ENCODE peak calls at places on chromosomes 13 and 19, in five cellular contexts. V is breast epithelium, O is B cell, R is left lung, Z is brain microvascular endothelial cell. S is an unnamed sample.

GRCh38 chr13:41231786-41232185 is 31.6 kb downstream of the MTRF1 start:
- DNase-seq in V (no peak), O (no peak), R (no peak), Z (peak), S (no peak)

GRCh38 chr13:43245374-43245964 is 222.1 kb downstream of the DNAJC15 start:
- DNase-seq in V (no peak), O (no peak), R (no peak), Z (peak), S (no peak)

GRCh38 chr13:41543664-41544300 is 86.4 kb downstream of the RGCC start:
- DNase-seq in V (no peak), O (no peak), R (no peak), Z (no peak), S (no peak)

GRCh38 chr19:42606660-42607351 is 12.1 kb upstream of the CEACAM8 start:
- DNase-seq in V (peak), O (peak), R (peak), Z (no peak), S (peak)

GRCh38 chr19:808176-808741 is 11.0 kb downstream of the PTBP1 start:
- DNase-seq in V (no peak), O (peak), R (no peak), Z (no peak), S (no peak)

GRCh38 chr19:45883881-45884681 is 1.9 kb downstream of the IRF2BP1 start:
- DNase-seq in V (no peak), O (no peak), R (peak), Z (no peak), S (no peak)

GRCh38 chr13:23462815-23463559 is 29.5 kb upstream of the SACS start:
- DNase-seq in V (no peak), O (no peak), R (no peak), Z (peak), S (no peak)

GRCh38 chr13:76637651-76638111 is 248.5 kb downstream of the KCTD12 start:
- DNase-seq in V (no peak), O (no peak), R (no peak), Z (peak), S (no peak)

GRCh38 chr13:51996660-51997059 is 14.6 kb downstream of the ATP7B start:
- DNase-seq in V (no peak), O (no peak), R (no peak), Z (no peak), S (no peak)

GRCh38 chr13:78183737-78184136 is 265.1 kb upstream of the EDNRB start:
- DNase-seq in V (no peak), O (no peak), R (no peak), Z (no peak), S (no peak)

GRCh38 chr19:49690073-49690655 is 752 bp upstream of the CPT1C start:
- DNase-seq in V (no peak), O (peak), R (no peak), Z (no peak), S (no peak)

GRCh38 chr13:43441916-43442315 is 344.9 kb downstream of the ENOX1 start:
- DNase-seq in V (no peak), O (no peak), R (no peak), Z (no peak), S (no peak)

GRCh38 chr19:3284759-3285646 is 60.5 kb downstream of the CELF5 start:
- DNase-seq in V (peak), O (peak), R (no peak), Z (peak), S (peak)

GRCh38 chr19:49814010-49814409 is 918 bp upstream of the FUZ start:
- DNase-seq in V (no peak), O (no peak), R (no peak), Z (no peak), S (no peak)

GRCh38 chr13:101614491-101614890 is 162.0 kb downstream of the ITGBL1 start:
- DNase-seq in V (no peak), O (no peak), R (no peak), Z (no peak), S (no peak)

GRCh38 chr13:67438465-67438864 is 208.3 kb upstream of the PCDH9 start:
- DNase-seq in V (no peak), O (no peak), R (no peak), Z (no peak), S (no peak)
- TF ChIP-seq CTCF in V (no peak), O (no peak), R (no peak), Z (peak), S (no peak)

GRCh38 chr13:62320731-62321130 is 905.1 kb upstream of the PCDH20 start:
- DNase-seq in V (no peak), O (no peak), R (no peak), Z (no peak), S (no peak)

GRCh38 chr13:62324842-62325241 is 909.2 kb upstream of the PCDH20 start:
- DNase-seq in V (no peak), O (no peak), R (no peak), Z (no peak), S (no peak)

GRCh38 chr13:62321895-62322294 is 906.2 kb upstream of the PCDH20 start:
- DNase-seq in V (no peak), O (no peak), R (no peak), Z (no peak), S (no peak)

GRCh38 chr13:62321139-62321538 is 905.5 kb upstream of the PCDH20 start:
- DNase-seq in V (no peak), O (no peak), R (no peak), Z (no peak), S (no peak)

GRCh38 chr13:62320129-62320724 is 904.6 kb upstream of the PCDH20 start:
- DNase-seq in V (no peak), O (no peak), R (no peak), Z (peak), S (peak)
- TF ChIP-seq CTCF in V (no peak), O (no peak), R (peak), Z (peak), S (peak)

GRCh38 chr13:90492872-90493271 is 854.6 kb upstream of the MIR17HG start:
- DNase-seq in V (no peak), O (no peak), R (no peak), Z (no peak), S (no peak)

GRCh38 chr13:90498096-90498495 is 849.4 kb upstream of the MIR17HG start:
- DNase-seq in V (no peak), O (no peak), R (no peak), Z (no peak), S (no peak)

GRCh38 chr13:90498816-90499215 is 848.7 kb upstream of the MIR17HG start:
- DNase-seq in V (no peak), O (no peak), R (no peak), Z (no peak), S (no peak)

DNA sequence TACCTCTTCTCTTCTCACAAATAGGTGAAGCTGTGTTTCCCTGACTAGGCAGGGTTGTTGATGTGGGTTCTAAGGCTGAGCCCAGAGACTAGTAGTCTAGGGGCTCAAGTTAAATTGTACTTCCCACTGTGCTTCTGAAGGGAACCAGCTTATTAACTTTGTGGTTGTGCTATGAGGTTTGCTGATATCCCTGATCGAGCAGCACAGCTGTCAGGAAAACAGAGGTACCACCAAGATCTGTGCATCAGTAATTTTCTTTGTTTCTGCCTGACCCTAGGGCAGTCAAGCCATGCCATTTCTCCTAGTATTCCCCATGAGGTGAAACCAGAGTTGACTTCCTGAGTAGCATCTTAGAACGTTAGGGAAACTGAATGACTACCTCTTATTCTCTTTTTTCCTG is 853.8 kb upstream of the MIR17HG start:
- DNase-seq in V (no peak), O (no peak), R (no peak), Z (no peak), S (no peak)
- TF ChIP-seq CTCF in V (no peak), O (no peak), R (no peak), Z (no peak), S (no peak)

DNA sequence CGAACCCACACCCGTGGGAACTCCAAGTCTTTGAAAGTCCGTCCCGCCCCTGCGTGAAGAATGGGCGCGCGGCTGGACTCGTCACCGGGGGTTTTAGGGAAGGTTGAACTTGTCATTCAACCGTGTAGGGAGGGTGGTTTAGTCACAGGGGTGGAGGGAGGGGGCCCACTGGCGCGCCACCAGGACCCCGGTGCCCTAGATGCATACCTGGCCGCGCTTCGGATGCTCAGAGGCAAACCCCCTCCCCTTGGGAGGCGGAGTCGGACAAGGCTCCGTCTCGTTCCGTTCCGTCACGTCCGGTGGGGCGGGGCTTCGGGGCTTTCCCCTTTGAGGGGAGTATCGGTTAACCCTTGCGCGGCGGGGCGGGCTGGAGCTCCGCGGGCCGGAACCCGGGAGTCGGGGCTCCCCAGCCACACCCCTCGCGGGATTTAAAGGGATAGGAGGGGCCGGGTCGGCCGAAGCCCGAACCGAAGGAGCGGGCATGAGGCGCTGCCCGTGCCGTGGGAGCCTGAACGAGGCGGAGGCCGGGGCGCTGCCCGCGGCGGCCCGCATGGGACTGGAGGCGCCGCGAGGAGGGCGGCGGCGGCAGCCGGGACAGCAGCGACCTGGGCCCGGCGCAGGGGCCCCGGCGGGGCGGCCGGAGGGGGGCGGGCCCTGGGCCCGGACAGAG is at the start of the genes COQ8B and ITPKC:
- DNase-seq in V (peak), O (peak), R (peak), Z (peak), S (peak)
- TF ChIP-seq CTCF in V (no peak), O (peak), R (no peak), Z (no peak), S (no peak)

GRCh38 chr13:67650471-67650870 is 420.3 kb upstream of the PCDH9 start:
- DNase-seq in V (no peak), O (no peak), R (no peak), Z (no peak), S (no peak)

GRCh38 chr13:67652887-67653286 is 422.8 kb upstream of the PCDH9 start:
- DNase-seq in V (no peak), O (no peak), R (no peak), Z (no peak), S (no peak)

GRCh38 chr13:67651908-67652307 is 421.8 kb upstream of the PCDH9 start:
- DNase-seq in V (no peak), O (no peak), R (no peak), Z (no peak), S (no peak)
- TF ChIP-seq CTCF in V (no peak), O (no peak), R (no peak), Z (peak), S (no peak)

DNA sequence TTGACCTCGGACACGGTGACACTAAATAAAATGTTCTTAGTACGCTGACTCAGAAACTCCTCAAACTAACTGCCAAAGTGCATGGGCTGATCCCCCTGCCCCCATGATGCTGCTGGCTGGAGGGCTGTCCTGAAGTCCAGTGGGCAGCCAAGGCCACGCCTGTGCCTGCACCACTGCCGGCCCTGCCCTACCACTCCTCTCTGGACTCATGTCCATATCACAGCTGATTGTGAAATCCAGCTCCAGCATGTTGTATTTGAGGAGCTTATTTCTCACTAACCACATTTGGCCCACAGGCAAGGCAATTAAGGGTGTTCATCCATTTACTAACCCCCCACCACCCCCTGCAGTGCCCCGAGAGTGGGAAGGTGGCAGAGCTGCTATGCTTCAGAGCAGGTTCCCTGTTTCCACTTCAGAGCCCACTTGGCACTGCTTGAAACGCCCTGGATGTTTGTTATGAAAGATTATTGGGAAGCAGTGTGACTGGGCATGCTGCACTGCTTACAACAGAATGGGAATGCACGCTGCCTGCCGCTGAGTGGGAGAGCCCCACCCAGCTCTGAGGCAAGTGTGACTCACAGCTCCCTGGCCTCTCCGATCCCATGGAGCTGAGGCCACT is 114.0 kb downstream of the UQCRFS1 start:
- DNase-seq in V (peak), O (no peak), R (no peak), Z (peak), S (no peak)
- TF ChIP-seq CTCF in V (no peak), O (no peak), R (no peak), Z (no peak), S (no peak)

S was measured in GM13976.